ENCODE peak calls at places on chromosomes 2 and 18, in four cellular contexts. B is H1, F is HepG2, N is K562. X is an unnamed sample.

GRCh38 chr2:63344575-63345284 is 243.5 kb downstream of the WDPCP start:
- DNase-seq in B (no peak), F (no peak), N (no peak), X (no peak)

GRCh38 chr2:8239402-8240127 is 442.3 kb upstream of the ID2 start:
- DNase-seq in B (no peak), F (no peak), N (no peak), X (no peak)

GRCh38 chr2:129178356-129178755 is 801.1 kb upstream of the RAB6C start:
- DNase-seq in B (no peak), F (no peak), N (no peak), X (no peak)

GRCh38 chr2:174436351-174436750 is 40.8 kb downstream of the SCRN3 start:
- DNase-seq in B (no peak), F (no peak), N (no peak), X (no peak)

GRCh38 chr18:54946149-54946581 is 13.1 kb downstream of the CCDC68 start:
- DNase-seq in B (no peak), F (peak; percentile 93), N (peak; percentile 14), X (no peak)

GRCh38 chr2:239275871-239276812 is 124.7 kb downstream of the HDAC4 start:
- DNase-seq in B (no peak), F (no peak), N (peak; percentile 48), X (no peak)

GRCh38 chr2:128604045-128604444 is 285.4 kb upstream of the HS6ST1 start:
- DNase-seq in B (no peak), F (no peak), N (no peak), X (no peak)

GRCh38 chr2:208015475-208015874 is 9.9 kb downstream of the PLEKHM3 start:
- DNase-seq in B (no peak), F (peak; percentile 84), N (no peak), X (no peak)

GRCh38 chr2:54471221-54471711 is 15.1 kb downstream of the SPTBN1 start:
- DNase-seq in B (no peak), F (peak; percentile 90), N (no peak), X (no peak)

GRCh38 chr2:56754066-56754615 is 570.4 kb downstream of the CCDC85A start:
- DNase-seq in B (no peak), F (no peak), N (no peak), X (no peak)

GRCh38 chr2:82994186-82994585 is 1464.9 kb downstream of the SUCLG1 start:
- DNase-seq in B (no peak), F (no peak), N (no peak), X (no peak)

GRCh38 chr18:58338961-58339722 is 289.7 kb downstream of the ALPK2 start:
- DNase-seq in B (peak; percentile 61), F (no peak), N (no peak), X (peak; percentile 60)

GRCh38 chr2:222424729-222425671 is 657 bp downstream of the SGPP2 start:
- DNase-seq in B (peak; percentile 64), F (no peak), N (no peak), X (peak; percentile 42)

GRCh38 chr2:29811378-29811777 is 110.0 kb downstream of the ALK start:
- DNase-seq in B (no peak), F (no peak), N (no peak), X (no peak)

GRCh38 chr2:241087420-241088268 is 14.4 kb downstream of the MTERF4 start:
- DNase-seq in B (no peak), F (no peak), N (no peak), X (no peak)

DNA sequence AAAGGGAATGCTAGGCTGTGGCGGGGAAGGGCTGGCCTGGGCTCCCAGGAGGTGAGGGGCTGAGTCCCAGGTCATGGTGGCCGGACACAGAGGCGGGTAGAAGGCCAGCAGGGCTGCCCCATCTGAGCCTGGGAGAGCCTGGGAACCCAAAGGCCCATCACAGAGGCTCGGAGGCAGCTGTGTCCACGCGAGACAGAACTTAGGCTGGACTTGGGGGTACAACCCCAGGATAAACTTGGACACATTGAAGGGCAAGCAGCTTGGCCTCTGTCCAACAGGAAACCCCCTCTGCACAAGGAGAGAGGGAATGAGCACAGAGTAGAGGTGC is 95.9 kb downstream of the ZFP36L2 start:
- DNase-seq in B (no peak), F (no peak), N (no peak), X (no peak)
- TF ChIP-seq JUN in B (no peak), F (no peak), N (no peak), X (no peak)

GRCh38 chr2:202633470-202633869 is 1.3 kb upstream of the FAM117B start:
- DNase-seq in B (no peak), F (no peak), N (no peak), X (no peak)

GRCh38 chr2:202635441-202636296 is 900 bp downstream of the FAM117B start:
- DNase-seq in B (peak; percentile 79), F (peak; percentile 89), N (peak; percentile 93), X (peak; percentile 80)

GRCh38 chr2:202632682-202633081 is 2.1 kb upstream of the FAM117B start:
- DNase-seq in B (no peak), F (no peak), N (no peak), X (no peak)

GRCh38 chr2:202638710-202639109 is 3.9 kb downstream of the FAM117B start:
- DNase-seq in B (no peak), F (no peak), N (no peak), X (no peak)

GRCh38 chr2:202634556-202635440 is at the start of gene FAM117B:
- DNase-seq in B (peak; percentile 95), F (peak; percentile 98), N (peak; percentile 90), X (peak; percentile 99)
- TF ChIP-seq ATF2 in B (peak; percentile 33), F (peak; percentile 57), N (no peak), X (no peak)

GRCh38 chr2:147659051-147659450 is 185.8 kb upstream of the ACVR2A start:
- DNase-seq in B (no peak), F (no peak), N (no peak), X (no peak)
- TF ChIP-seq JUN in B (no peak), F (no peak), N (no peak), X (no peak)

GRCh38 chr18:8990276-8991031 is 112.0 kb upstream of the NDUFV2 start:
- DNase-seq in B (no peak), F (no peak), N (no peak), X (no peak)
- TF ChIP-seq ATF2 in B (no peak), F (no peak), N (no peak), X (no peak)

GRCh38 chr2:230913812-230914211 is 11.2 kb downstream of the GPR55 start:
- DNase-seq in B (no peak), F (no peak), N (no peak), X (no peak)
- TF ChIP-seq JUN in B (no peak), F (no peak), N (no peak), X (no peak)

GRCh38 chr2:180625006-180625844 is 355.2 kb upstream of the UBE2E3 start:
- DNase-seq in B (no peak), F (no peak), N (no peak), X (no peak)
- TF ChIP-seq ATF2 in B (no peak), F (no peak), N (no peak), X (no peak)

GRCh38 chr2:10901160-10901559 is 10.6 kb upstream of the KCNF1 start:
- DNase-seq in B (no peak), F (no peak), N (no peak), X (no peak)
- TF ChIP-seq JUN in B (no peak), F (no peak), N (no peak), X (no peak)

X was measured in WTC11.